ENCODE peak calls at places on chromosomes 2 and 18, in seven cellular contexts. One of them, this sample, is unnamed.

GRCh38 chr2:29165362-29166236 is 50.4 kb downstream of the CLIP4 start:
- DNase-seq in fibroblast of lung: peak; percentile 82
- DNase-seq in A549: peak; percentile 66
- DNase-seq in prostate gland: peak; percentile 34
- DNase-seq in heart right ventricle: no peak
- DNase-seq in adrenal gland: no peak
- DNase-seq in left ventricle myocardium inferior: no peak
- DNase-seq in this sample: no peak

GRCh38 chr2:11411768-11412448 is 54.1 kb downstream of the E2F6 start:
- DNase-seq in fibroblast of lung: peak; percentile 72
- DNase-seq in A549: peak; percentile 61
- DNase-seq in prostate gland: peak; percentile 32
- DNase-seq in heart right ventricle: no peak
- DNase-seq in adrenal gland: peak; percentile 40
- DNase-seq in left ventricle myocardium inferior: no peak
- DNase-seq in this sample: no peak

GRCh38 chr18:54742120-54742519 is 86.2 kb upstream of the RAB27B start:
- DNase-seq in fibroblast of lung: peak; percentile 28
- DNase-seq in A549: no peak
- DNase-seq in prostate gland: no peak
- DNase-seq in heart right ventricle: no peak
- DNase-seq in adrenal gland: no peak
- DNase-seq in left ventricle myocardium inferior: no peak
- DNase-seq in this sample: no peak

GRCh38 chr2:112829931-112830330 is 6.6 kb downstream of the IL1B start:
- DNase-seq in fibroblast of lung: no peak
- DNase-seq in A549: no peak
- DNase-seq in prostate gland: no peak
- DNase-seq in heart right ventricle: no peak
- DNase-seq in adrenal gland: no peak
- DNase-seq in left ventricle myocardium inferior: no peak
- DNase-seq in this sample: no peak

GRCh38 chr2:112803691-112804521 is 19.6 kb upstream of the IL1A start:
- DNase-seq in fibroblast of lung: peak; percentile 43
- DNase-seq in A549: peak; percentile 81
- DNase-seq in prostate gland: no peak
- DNase-seq in heart right ventricle: no peak
- DNase-seq in adrenal gland: no peak
- DNase-seq in left ventricle myocardium inferior: no peak
- DNase-seq in this sample: no peak

GRCh38 chr2:186780701-186781316 is 68.2 kb downstream of the ZSWIM2 start:
- DNase-seq in fibroblast of lung: peak; percentile 36
- DNase-seq in A549: peak; percentile 63
- DNase-seq in prostate gland: no peak
- DNase-seq in heart right ventricle: no peak
- DNase-seq in adrenal gland: no peak
- DNase-seq in left ventricle myocardium inferior: no peak
- DNase-seq in this sample: no peak

GRCh38 chr2:154439156-154439555 is 259.3 kb upstream of the KCNJ3 start:
- DNase-seq in fibroblast of lung: no peak
- DNase-seq in A549: no peak
- DNase-seq in prostate gland: no peak
- DNase-seq in heart right ventricle: no peak
- DNase-seq in adrenal gland: no peak
- DNase-seq in left ventricle myocardium inferior: no peak
- DNase-seq in this sample: no peak

GRCh38 chr2:3433339-3433699 is 53.8 kb downstream of the TRAPPC12 start:
- DNase-seq in fibroblast of lung: no peak
- DNase-seq in A549: no peak
- DNase-seq in prostate gland: no peak
- DNase-seq in heart right ventricle: no peak
- DNase-seq in adrenal gland: no peak
- DNase-seq in left ventricle myocardium inferior: no peak
- DNase-seq in this sample: no peak

GRCh38 chr2:36770542-36771287 is 74.2 kb downstream of the VIT start:
- DNase-seq in fibroblast of lung: peak; percentile 22
- DNase-seq in A549: peak; percentile 76
- DNase-seq in prostate gland: no peak
- DNase-seq in heart right ventricle: peak; percentile 20
- DNase-seq in adrenal gland: no peak
- DNase-seq in left ventricle myocardium inferior: no peak
- DNase-seq in this sample: no peak

GRCh38 chr2:191675807-191676667 is 1.9 kb upstream of the NABP1 start:
- DNase-seq in fibroblast of lung: no peak
- DNase-seq in A549: no peak
- DNase-seq in prostate gland: no peak
- DNase-seq in heart right ventricle: peak; percentile 23
- DNase-seq in adrenal gland: peak; percentile 42
- DNase-seq in left ventricle myocardium inferior: peak; percentile 20
- DNase-seq in this sample: peak; percentile 58

GRCh38 chr18:78721986-78722385 is 257.6 kb upstream of the SALL3 start:
- DNase-seq in fibroblast of lung: no peak
- DNase-seq in A549: no peak
- DNase-seq in prostate gland: no peak
- DNase-seq in heart right ventricle: no peak
- DNase-seq in adrenal gland: no peak
- DNase-seq in left ventricle myocardium inferior: no peak
- DNase-seq in this sample: peak; percentile 20

GRCh38 chr2:186806591-186806990 is 42.4 kb downstream of the ZSWIM2 start:
- DNase-seq in fibroblast of lung: no peak
- DNase-seq in A549: no peak
- DNase-seq in prostate gland: no peak
- DNase-seq in heart right ventricle: no peak
- DNase-seq in adrenal gland: no peak
- DNase-seq in left ventricle myocardium inferior: no peak
- DNase-seq in this sample: no peak

GRCh38 chr18:62183578-62184195 is 3.2 kb downstream of the PIGN start:
- DNase-seq in fibroblast of lung: peak; percentile 77
- DNase-seq in A549: peak; percentile 52
- DNase-seq in prostate gland: peak; percentile 27
- DNase-seq in heart right ventricle: no peak
- DNase-seq in adrenal gland: no peak
- DNase-seq in left ventricle myocardium inferior: no peak
- DNase-seq in this sample: no peak

GRCh38 chr2:8285081-8285480 is 396.8 kb upstream of the ID2 start:
- DNase-seq in fibroblast of lung: peak; percentile 8
- DNase-seq in A549: no peak
- DNase-seq in prostate gland: no peak
- DNase-seq in heart right ventricle: no peak
- DNase-seq in adrenal gland: no peak
- DNase-seq in left ventricle myocardium inferior: no peak
- DNase-seq in this sample: no peak

GRCh38 chr2:134852518-134852917 is 14.1 kb downstream of the ACMSD start:
- DNase-seq in fibroblast of lung: no peak
- DNase-seq in A549: no peak
- DNase-seq in prostate gland: no peak
- DNase-seq in heart right ventricle: no peak
- DNase-seq in adrenal gland: no peak
- DNase-seq in left ventricle myocardium inferior: no peak
- DNase-seq in this sample: no peak

GRCh38 chr2:40030451-40030975 is 251.5 kb upstream of the THUMPD2 start:
- DNase-seq in fibroblast of lung: no peak
- DNase-seq in A549: no peak
- DNase-seq in prostate gland: no peak
- DNase-seq in heart right ventricle: no peak
- DNase-seq in adrenal gland: no peak
- DNase-seq in left ventricle myocardium inferior: no peak
- DNase-seq in this sample: no peak

GRCh38 chr2:183511154-183511553 is 386.9 kb downstream of the NUP35 start:
- DNase-seq in fibroblast of lung: no peak
- DNase-seq in A549: no peak
- DNase-seq in prostate gland: no peak
- DNase-seq in heart right ventricle: no peak
- DNase-seq in adrenal gland: no peak
- DNase-seq in left ventricle myocardium inferior: no peak
- DNase-seq in this sample: no peak

GRCh38 chr2:62071126-62071598 is 124.8 kb upstream of the B3GNT2 start:
- DNase-seq in fibroblast of lung: no peak
- DNase-seq in A549: no peak
- DNase-seq in prostate gland: no peak
- DNase-seq in heart right ventricle: no peak
- DNase-seq in adrenal gland: no peak
- DNase-seq in left ventricle myocardium inferior: no peak
- DNase-seq in this sample: no peak

GRCh38 chr2:127649684-127650040 is 3.7 kb downstream of the GPR17 start:
- DNase-seq in fibroblast of lung: peak; percentile 82
- DNase-seq in A549: peak; percentile 85
- DNase-seq in prostate gland: peak; percentile 82
- DNase-seq in heart right ventricle: peak; percentile 76
- DNase-seq in adrenal gland: peak; percentile 85
- DNase-seq in left ventricle myocardium inferior: no peak
- DNase-seq in this sample: peak; percentile 86

GRCh38 chr2:102251042-102251848 is 60.1 kb upstream of the IL1RL1 start:
- DNase-seq in fibroblast of lung: peak; percentile 32
- DNase-seq in A549: peak; percentile 68
- DNase-seq in prostate gland: no peak
- DNase-seq in heart right ventricle: peak; percentile 72
- DNase-seq in adrenal gland: peak; percentile 55
- DNase-seq in left ventricle myocardium inferior: peak; percentile 52
- DNase-seq in this sample: peak; percentile 86

GRCh38 chr2:30225131-30225762 is 6.1 kb upstream of the LBH start:
- DNase-seq in fibroblast of lung: peak; percentile 72
- DNase-seq in A549: no peak
- DNase-seq in prostate gland: peak; percentile 59
- DNase-seq in heart right ventricle: peak; percentile 35
- DNase-seq in adrenal gland: no peak
- DNase-seq in left ventricle myocardium inferior: no peak
- DNase-seq in this sample: no peak

GRCh38 chr2:1791670-1792069 is 47.4 kb upstream of the PXDN start:
- DNase-seq in fibroblast of lung: peak; percentile 87
- DNase-seq in A549: no peak
- DNase-seq in prostate gland: no peak
- DNase-seq in heart right ventricle: no peak
- DNase-seq in adrenal gland: no peak
- DNase-seq in left ventricle myocardium inferior: no peak
- DNase-seq in this sample: no peak

GRCh38 chr2:55119711-55120487 is 69.6 kb upstream of the RTN4 start:
- DNase-seq in fibroblast of lung: peak; percentile 58
- DNase-seq in A549: no peak
- DNase-seq in prostate gland: no peak
- DNase-seq in heart right ventricle: no peak
- DNase-seq in adrenal gland: no peak
- DNase-seq in left ventricle myocardium inferior: no peak
- DNase-seq in this sample: no peak

GRCh38 chr2:112960230-112960825 is 17.5 kb upstream of the IL36G start:
- DNase-seq in fibroblast of lung: no peak
- DNase-seq in A549: no peak
- DNase-seq in prostate gland: no peak
- DNase-seq in heart right ventricle: no peak
- DNase-seq in adrenal gland: no peak
- DNase-seq in left ventricle myocardium inferior: no peak
- DNase-seq in this sample: no peak

DNA sequence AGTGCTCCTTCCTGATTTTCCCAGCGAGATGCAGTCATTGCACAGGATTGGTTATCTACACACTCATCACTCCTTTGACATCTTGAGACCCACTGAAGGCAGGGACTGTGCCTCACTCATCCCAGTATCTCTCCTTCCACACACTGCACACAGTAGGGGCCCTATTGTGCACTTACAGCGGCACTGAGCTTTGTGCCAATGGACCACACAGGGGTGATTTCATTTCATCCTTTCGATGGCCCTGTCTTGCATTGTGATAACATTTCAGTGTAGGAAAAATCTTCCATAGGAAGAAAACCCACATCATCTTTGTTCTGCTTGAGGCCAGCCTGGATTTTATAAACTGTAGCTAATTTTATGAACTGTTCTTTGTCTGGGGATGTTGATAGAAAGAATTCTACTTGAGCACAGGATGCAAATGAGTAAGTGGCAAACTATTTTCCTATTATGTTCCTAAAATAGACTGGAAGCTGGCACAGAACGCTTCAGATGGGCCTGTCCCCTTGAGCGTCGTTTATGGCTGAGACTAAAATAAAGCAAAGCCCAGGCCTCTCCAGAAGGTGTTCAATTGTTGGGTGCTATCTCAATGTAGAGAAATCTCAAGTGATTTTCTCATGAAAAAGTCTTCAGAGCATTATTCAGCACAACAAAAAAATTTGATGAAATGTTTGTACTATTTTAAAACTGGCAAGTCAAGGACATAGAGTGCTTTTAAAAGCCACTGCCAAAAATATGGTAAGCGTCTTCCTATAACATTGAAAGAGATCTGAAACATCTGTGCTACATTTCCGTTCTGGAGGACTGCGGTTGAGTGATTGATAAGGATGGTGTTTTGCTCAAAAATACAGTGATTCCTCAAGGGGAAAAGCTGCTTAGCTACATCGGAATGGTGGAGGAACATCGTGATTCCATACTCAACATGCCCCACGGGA is 10.7 kb upstream of the LRRFIP1 start:
- DNase-seq in fibroblast of lung: peak; percentile 94
- DNase-seq in A549: no peak
- DNase-seq in prostate gland: no peak
- DNase-seq in heart right ventricle: no peak
- DNase-seq in adrenal gland: no peak
- DNase-seq in left ventricle myocardium inferior: no peak
- DNase-seq in this sample: no peak
- H3K4me3 ChIP-seq in fibroblast of lung: no peak overlapping the region
- H3K4me3 ChIP-seq in A549: no peak overlapping the region
- H3K4me3 ChIP-seq in prostate gland: no peak overlapping the region
- H3K4me3 ChIP-seq in heart right ventricle: no peak overlapping the region
- H3K4me3 ChIP-seq in adrenal gland: no peak overlapping the region
- H3K4me3 ChIP-seq in left ventricle myocardium inferior: no peak overlapping the region
- H3K4me3 ChIP-seq in this sample: no peak overlapping the region

GRCh38 chr2:232456296-232457120 is 555 bp downstream of the ALPI start:
- DNase-seq in fibroblast of lung: no peak
- DNase-seq in A549: no peak
- DNase-seq in prostate gland: no peak
- DNase-seq in heart right ventricle: no peak
- DNase-seq in adrenal gland: no peak
- DNase-seq in left ventricle myocardium inferior: no peak
- DNase-seq in this sample: peak; percentile 39
- TF ChIP-seq CTCF in fibroblast of lung: no peak
- TF ChIP-seq CTCF in A549: no peak
- TF ChIP-seq CTCF in prostate gland: no peak
- TF ChIP-seq CTCF in heart right ventricle: no peak
- TF ChIP-seq CTCF in adrenal gland: no peak
- TF ChIP-seq CTCF in left ventricle myocardium inferior: no peak
- TF ChIP-seq CTCF in this sample: no peak

GRCh38 chr18:5197032-5197434 is at the start of gene AKAIN1:
- DNase-seq in fibroblast of lung: peak; percentile 12
- DNase-seq in A549: no peak
- DNase-seq in prostate gland: no peak
- DNase-seq in heart right ventricle: peak; percentile 40
- DNase-seq in adrenal gland: peak; percentile 74
- DNase-seq in left ventricle myocardium inferior: peak; percentile 34
- DNase-seq in this sample: no peak
- H3K4me3 ChIP-seq in fibroblast of lung: no peak within 1 kb of the TSS
- H3K4me3 ChIP-seq in A549: no peak within 1 kb of the TSS
- H3K4me3 ChIP-seq in prostate gland: no peak within 1 kb of the TSS
- H3K4me3 ChIP-seq in heart right ventricle: no peak within 1 kb of the TSS
- H3K4me3 ChIP-seq in adrenal gland: no peak within 1 kb of the TSS
- H3K4me3 ChIP-seq in left ventricle myocardium inferior: no peak within 1 kb of the TSS
- H3K4me3 ChIP-seq in this sample: no peak within 1 kb of the TSS

DNA sequence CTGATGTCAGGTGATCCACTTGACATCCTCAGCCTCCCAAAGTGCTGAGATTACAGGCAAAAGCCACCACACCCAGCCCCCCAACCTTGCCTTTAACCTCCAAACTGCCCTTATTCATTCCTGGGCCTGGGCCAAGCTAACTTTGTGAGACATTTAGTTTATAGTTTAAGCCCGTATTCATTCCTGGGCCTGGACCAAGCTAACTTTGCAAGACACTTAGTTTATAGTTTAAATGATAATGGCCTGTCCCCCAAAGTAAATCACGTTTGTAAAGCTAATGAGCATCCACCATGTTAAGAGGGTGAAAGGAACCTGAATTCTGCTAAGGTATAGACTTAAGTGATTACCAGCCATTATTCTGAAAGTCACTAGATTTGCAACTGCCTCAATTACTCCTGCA is 68.7 kb downstream of the NEURL3 start:
- DNase-seq in fibroblast of lung: no peak
- DNase-seq in A549: no peak
- DNase-seq in prostate gland: no peak
- DNase-seq in heart right ventricle: no peak
- DNase-seq in adrenal gland: no peak
- DNase-seq in left ventricle myocardium inferior: no peak
- DNase-seq in this sample: no peak
- TF ChIP-seq CTCF in fibroblast of lung: no peak
- TF ChIP-seq CTCF in A549: no peak
- TF ChIP-seq CTCF in prostate gland: no peak
- TF ChIP-seq CTCF in heart right ventricle: no peak
- TF ChIP-seq CTCF in adrenal gland: no peak
- TF ChIP-seq CTCF in left ventricle myocardium inferior: no peak
- TF ChIP-seq CTCF in this sample: no peak

This sample was measured in right lobe of liver.